ENCODE peak calls at places on chromosomes 4 and X, in seven cellular contexts. One of them, this sample, is unnamed.

GRCh38 chr4:13938299-13938698 is 310.8 kb upstream of the BOD1L1 start:
- DNase-seq in GM12891: no peak
- DNase-seq in thyroid gland: no peak
- DNase-seq in stimulated activated CD8-positive, alpha-beta memory T cell treated with anti-CD3 and anti-CD28 coated beads, Interleukin-4, amount 100 ng/mL, for 48 hours: no peak
- DNase-seq in Caki2: no peak
- DNase-seq in activated naive CD4-positive, alpha-beta T cell treated with anti-CD3 and anti-CD28 coated beads, Interleukin-2, amount 10 ng/mL, durations not matched to agents 7 days and 5 days: no peak
- DNase-seq in amniotic stem cell: no peak
- DNase-seq in this sample: no peak

GRCh38 chr4:47238697-47239096 is 207.3 kb downstream of the GABRB1 start:
- DNase-seq in amniotic stem cell: peak; percentile 28
- DNase-seq in activated naive CD4-positive, alpha-beta T cell treated with anti-CD3 and anti-CD28 coated beads, Interleukin-2, amount 10 ng/mL, durations not matched to agents 7 days and 5 days: no peak
- DNase-seq in GM12891: no peak
- DNase-seq in Caki2: no peak
- DNase-seq in stimulated activated CD8-positive, alpha-beta memory T cell treated with anti-CD3 and anti-CD28 coated beads, Interleukin-4, amount 100 ng/mL, for 48 hours: no peak
- DNase-seq in thyroid gland: no peak
- DNase-seq in this sample: no peak

GRCh38 chr4:151045907-151046306 is 30.8 kb upstream of the LRBA start:
- DNase-seq in amniotic stem cell: no peak
- DNase-seq in GM12891: no peak
- DNase-seq in activated naive CD4-positive, alpha-beta T cell treated with anti-CD3 and anti-CD28 coated beads, Interleukin-2, amount 10 ng/mL, durations not matched to agents 7 days and 5 days: no peak
- DNase-seq in Caki2: no peak
- DNase-seq in stimulated activated CD8-positive, alpha-beta memory T cell treated with anti-CD3 and anti-CD28 coated beads, Interleukin-4, amount 100 ng/mL, for 48 hours: no peak
- DNase-seq in thyroid gland: no peak
- DNase-seq in this sample: no peak

GRCh38 chrX:154439841-154440240 is 2.9 kb downstream of the GDI1 start:
- DNase-seq in GM12891: no peak
- DNase-seq in thyroid gland: no peak
- DNase-seq in activated naive CD4-positive, alpha-beta T cell treated with anti-CD3 and anti-CD28 coated beads, Interleukin-2, amount 10 ng/mL, durations not matched to agents 7 days and 5 days: no peak
- DNase-seq in stimulated activated CD8-positive, alpha-beta memory T cell treated with anti-CD3 and anti-CD28 coated beads, Interleukin-4, amount 100 ng/mL, for 48 hours: no peak
- DNase-seq in amniotic stem cell: no peak
- DNase-seq in Caki2: no peak
- DNase-seq in this sample: no peak

GRCh38 chr4:149961876-149962597 is 116.2 kb upstream of the DCLK2 start:
- DNase-seq in Caki2: peak; percentile 54
- DNase-seq in amniotic stem cell: peak; percentile 6
- DNase-seq in thyroid gland: no peak
- DNase-seq in stimulated activated CD8-positive, alpha-beta memory T cell treated with anti-CD3 and anti-CD28 coated beads, Interleukin-4, amount 100 ng/mL, for 48 hours: no peak
- DNase-seq in GM12891: no peak
- DNase-seq in activated naive CD4-positive, alpha-beta T cell treated with anti-CD3 and anti-CD28 coated beads, Interleukin-2, amount 10 ng/mL, durations not matched to agents 7 days and 5 days: no peak
- DNase-seq in this sample: no peak

GRCh38 chrX:34521563-34521962 is 135.5 kb downstream of the TMEM47 start:
- DNase-seq in thyroid gland: no peak
- DNase-seq in amniotic stem cell: no peak
- DNase-seq in activated naive CD4-positive, alpha-beta T cell treated with anti-CD3 and anti-CD28 coated beads, Interleukin-2, amount 10 ng/mL, durations not matched to agents 7 days and 5 days: no peak
- DNase-seq in Caki2: peak; percentile 0
- DNase-seq in GM12891: no peak
- DNase-seq in stimulated activated CD8-positive, alpha-beta memory T cell treated with anti-CD3 and anti-CD28 coated beads, Interleukin-4, amount 100 ng/mL, for 48 hours: no peak
- DNase-seq in this sample: no peak

GRCh38 chrX:9856596-9856995 is 70.4 kb downstream of the SHROOM2 start:
- DNase-seq in thyroid gland: no peak
- DNase-seq in stimulated activated CD8-positive, alpha-beta memory T cell treated with anti-CD3 and anti-CD28 coated beads, Interleukin-4, amount 100 ng/mL, for 48 hours: no peak
- DNase-seq in Caki2: no peak
- DNase-seq in activated naive CD4-positive, alpha-beta T cell treated with anti-CD3 and anti-CD28 coated beads, Interleukin-2, amount 10 ng/mL, durations not matched to agents 7 days and 5 days: no peak
- DNase-seq in amniotic stem cell: no peak
- DNase-seq in GM12891: no peak
- DNase-seq in this sample: no peak

GRCh38 chr4:162959056-162959455 is 207.6 kb downstream of the NAF1 start:
- DNase-seq in thyroid gland: no peak
- DNase-seq in GM12891: no peak
- DNase-seq in activated naive CD4-positive, alpha-beta T cell treated with anti-CD3 and anti-CD28 coated beads, Interleukin-2, amount 10 ng/mL, durations not matched to agents 7 days and 5 days: no peak
- DNase-seq in stimulated activated CD8-positive, alpha-beta memory T cell treated with anti-CD3 and anti-CD28 coated beads, Interleukin-4, amount 100 ng/mL, for 48 hours: no peak
- DNase-seq in Caki2: peak; percentile 16
- DNase-seq in amniotic stem cell: no peak
- DNase-seq in this sample: no peak

GRCh38 chr4:139367421-139368090 is 65.3 kb upstream of the NDUFC1 start:
- DNase-seq in stimulated activated CD8-positive, alpha-beta memory T cell treated with anti-CD3 and anti-CD28 coated beads, Interleukin-4, amount 100 ng/mL, for 48 hours: no peak
- DNase-seq in Caki2: no peak
- DNase-seq in amniotic stem cell: no peak
- DNase-seq in thyroid gland: no peak
- DNase-seq in GM12891: no peak
- DNase-seq in activated naive CD4-positive, alpha-beta T cell treated with anti-CD3 and anti-CD28 coated beads, Interleukin-2, amount 10 ng/mL, durations not matched to agents 7 days and 5 days: no peak
- DNase-seq in this sample: no peak

GRCh38 chr4:113738251-113738650 is 23.3 kb downstream of the CAMK2D start:
- DNase-seq in activated naive CD4-positive, alpha-beta T cell treated with anti-CD3 and anti-CD28 coated beads, Interleukin-2, amount 10 ng/mL, durations not matched to agents 7 days and 5 days: no peak
- DNase-seq in thyroid gland: no peak
- DNase-seq in amniotic stem cell: no peak
- DNase-seq in Caki2: no peak
- DNase-seq in GM12891: no peak
- DNase-seq in stimulated activated CD8-positive, alpha-beta memory T cell treated with anti-CD3 and anti-CD28 coated beads, Interleukin-4, amount 100 ng/mL, for 48 hours: no peak
- DNase-seq in this sample: no peak

GRCh38 chr4:153481474-153481873 is 15.3 kb downstream of the TMEM131L start:
- DNase-seq in amniotic stem cell: no peak
- DNase-seq in Caki2: no peak
- DNase-seq in activated naive CD4-positive, alpha-beta T cell treated with anti-CD3 and anti-CD28 coated beads, Interleukin-2, amount 10 ng/mL, durations not matched to agents 7 days and 5 days: no peak
- DNase-seq in thyroid gland: no peak
- DNase-seq in stimulated activated CD8-positive, alpha-beta memory T cell treated with anti-CD3 and anti-CD28 coated beads, Interleukin-4, amount 100 ng/mL, for 48 hours: no peak
- DNase-seq in GM12891: no peak
- DNase-seq in this sample: no peak

GRCh38 chrX:56232221-56233082 is at the start of gene KLF8:
- DNase-seq in Caki2: peak; percentile 42
- DNase-seq in stimulated activated CD8-positive, alpha-beta memory T cell treated with anti-CD3 and anti-CD28 coated beads, Interleukin-4, amount 100 ng/mL, for 48 hours: peak; percentile 48
- DNase-seq in thyroid gland: peak; percentile 57
- DNase-seq in activated naive CD4-positive, alpha-beta T cell treated with anti-CD3 and anti-CD28 coated beads, Interleukin-2, amount 10 ng/mL, durations not matched to agents 7 days and 5 days: peak; percentile 61
- DNase-seq in GM12891: no peak
- DNase-seq in amniotic stem cell: no peak
- DNase-seq in this sample: peak; percentile 52

GRCh38 chr4:82905205-82905604 is 4.7 kb downstream of the THAP9 start:
- DNase-seq in stimulated activated CD8-positive, alpha-beta memory T cell treated with anti-CD3 and anti-CD28 coated beads, Interleukin-4, amount 100 ng/mL, for 48 hours: no peak
- DNase-seq in GM12891: peak; percentile 26
- DNase-seq in Caki2: no peak
- DNase-seq in amniotic stem cell: no peak
- DNase-seq in thyroid gland: no peak
- DNase-seq in activated naive CD4-positive, alpha-beta T cell treated with anti-CD3 and anti-CD28 coated beads, Interleukin-2, amount 10 ng/mL, durations not matched to agents 7 days and 5 days: peak; percentile 58
- DNase-seq in this sample: peak; percentile 81

GRCh38 chrX:134694935-134695334 is 36.7 kb upstream of the PLAC1 start:
- DNase-seq in activated naive CD4-positive, alpha-beta T cell treated with anti-CD3 and anti-CD28 coated beads, Interleukin-2, amount 10 ng/mL, durations not matched to agents 7 days and 5 days: no peak
- DNase-seq in GM12891: no peak
- DNase-seq in thyroid gland: no peak
- DNase-seq in stimulated activated CD8-positive, alpha-beta memory T cell treated with anti-CD3 and anti-CD28 coated beads, Interleukin-4, amount 100 ng/mL, for 48 hours: no peak
- DNase-seq in Caki2: no peak
- DNase-seq in amniotic stem cell: no peak
- DNase-seq in this sample: no peak

GRCh38 chrX:131068945-131069719 is 11.0 kb downstream of the ARHGAP36 start:
- DNase-seq in activated naive CD4-positive, alpha-beta T cell treated with anti-CD3 and anti-CD28 coated beads, Interleukin-2, amount 10 ng/mL, durations not matched to agents 7 days and 5 days: no peak
- DNase-seq in stimulated activated CD8-positive, alpha-beta memory T cell treated with anti-CD3 and anti-CD28 coated beads, Interleukin-4, amount 100 ng/mL, for 48 hours: peak; percentile 49
- DNase-seq in GM12891: peak; percentile 20
- DNase-seq in Caki2: no peak
- DNase-seq in amniotic stem cell: no peak
- DNase-seq in thyroid gland: peak; percentile 35
- DNase-seq in this sample: no peak

GRCh38 chr4:2397596-2398379 is 20.7 kb downstream of the ZFYVE28 start:
- DNase-seq in amniotic stem cell: no peak
- DNase-seq in Caki2: no peak
- DNase-seq in thyroid gland: no peak
- DNase-seq in activated naive CD4-positive, alpha-beta T cell treated with anti-CD3 and anti-CD28 coated beads, Interleukin-2, amount 10 ng/mL, durations not matched to agents 7 days and 5 days: no peak
- DNase-seq in GM12891: no peak
- DNase-seq in stimulated activated CD8-positive, alpha-beta memory T cell treated with anti-CD3 and anti-CD28 coated beads, Interleukin-4, amount 100 ng/mL, for 48 hours: no peak
- DNase-seq in this sample: no peak

GRCh38 chr4:34158883-34159282 is 2085.4 kb downstream of the ARAP2 start:
- DNase-seq in GM12891: no peak
- DNase-seq in Caki2: no peak
- DNase-seq in stimulated activated CD8-positive, alpha-beta memory T cell treated with anti-CD3 and anti-CD28 coated beads, Interleukin-4, amount 100 ng/mL, for 48 hours: no peak
- DNase-seq in thyroid gland: no peak
- DNase-seq in amniotic stem cell: no peak
- DNase-seq in activated naive CD4-positive, alpha-beta T cell treated with anti-CD3 and anti-CD28 coated beads, Interleukin-2, amount 10 ng/mL, durations not matched to agents 7 days and 5 days: no peak
- DNase-seq in this sample: no peak

GRCh38 chr4:129822708-129823504 is 727.0 kb downstream of the C4orf33 start:
- DNase-seq in Caki2: no peak
- DNase-seq in stimulated activated CD8-positive, alpha-beta memory T cell treated with anti-CD3 and anti-CD28 coated beads, Interleukin-4, amount 100 ng/mL, for 48 hours: no peak
- DNase-seq in thyroid gland: peak; percentile 1
- DNase-seq in activated naive CD4-positive, alpha-beta T cell treated with anti-CD3 and anti-CD28 coated beads, Interleukin-2, amount 10 ng/mL, durations not matched to agents 7 days and 5 days: no peak
- DNase-seq in GM12891: no peak
- DNase-seq in amniotic stem cell: no peak
- DNase-seq in this sample: no peak

GRCh38 chrX:63686878-63687714 is 97.9 kb downstream of the ARHGEF9 start:
- DNase-seq in stimulated activated CD8-positive, alpha-beta memory T cell treated with anti-CD3 and anti-CD28 coated beads, Interleukin-4, amount 100 ng/mL, for 48 hours: peak; percentile 20
- DNase-seq in activated naive CD4-positive, alpha-beta T cell treated with anti-CD3 and anti-CD28 coated beads, Interleukin-2, amount 10 ng/mL, durations not matched to agents 7 days and 5 days: peak; percentile 25
- DNase-seq in Caki2: peak; percentile 1
- DNase-seq in GM12891: no peak
- DNase-seq in amniotic stem cell: peak; percentile 0
- DNase-seq in thyroid gland: no peak
- DNase-seq in this sample: no peak

GRCh38 chr4:80362578-80363181 is 27.1 kb downstream of the CFAP299 start:
- DNase-seq in amniotic stem cell: peak; percentile 9
- DNase-seq in activated naive CD4-positive, alpha-beta T cell treated with anti-CD3 and anti-CD28 coated beads, Interleukin-2, amount 10 ng/mL, durations not matched to agents 7 days and 5 days: peak; percentile 71
- DNase-seq in GM12891: peak; percentile 30
- DNase-seq in Caki2: peak; percentile 27
- DNase-seq in thyroid gland: peak; percentile 15
- DNase-seq in stimulated activated CD8-positive, alpha-beta memory T cell treated with anti-CD3 and anti-CD28 coated beads, Interleukin-4, amount 100 ng/mL, for 48 hours: peak; percentile 54
- DNase-seq in this sample: peak; percentile 67

GRCh38 chrX:124736553-124737240 is 390.3 kb downstream of the SH2D1A start:
- DNase-seq in activated naive CD4-positive, alpha-beta T cell treated with anti-CD3 and anti-CD28 coated beads, Interleukin-2, amount 10 ng/mL, durations not matched to agents 7 days and 5 days: peak; percentile 81
- DNase-seq in Caki2: no peak
- DNase-seq in amniotic stem cell: no peak
- DNase-seq in GM12891: no peak
- DNase-seq in thyroid gland: no peak
- DNase-seq in stimulated activated CD8-positive, alpha-beta memory T cell treated with anti-CD3 and anti-CD28 coated beads, Interleukin-4, amount 100 ng/mL, for 48 hours: peak; percentile 36
- DNase-seq in this sample: peak; percentile 50

GRCh38 chr4:163693776-163694175 is 199.3 kb downstream of the TMA16 start:
- DNase-seq in GM12891: no peak
- DNase-seq in thyroid gland: no peak
- DNase-seq in amniotic stem cell: no peak
- DNase-seq in stimulated activated CD8-positive, alpha-beta memory T cell treated with anti-CD3 and anti-CD28 coated beads, Interleukin-4, amount 100 ng/mL, for 48 hours: no peak
- DNase-seq in Caki2: peak; percentile 13
- DNase-seq in activated naive CD4-positive, alpha-beta T cell treated with anti-CD3 and anti-CD28 coated beads, Interleukin-2, amount 10 ng/mL, durations not matched to agents 7 days and 5 days: no peak
- DNase-seq in this sample: no peak

GRCh38 chrX:16785247-16786138 is 773 bp upstream of the TXLNG start:
- DNase-seq in stimulated activated CD8-positive, alpha-beta memory T cell treated with anti-CD3 and anti-CD28 coated beads, Interleukin-4, amount 100 ng/mL, for 48 hours: peak; percentile 31
- DNase-seq in GM12891: no peak
- DNase-seq in Caki2: no peak
- DNase-seq in thyroid gland: peak; percentile 20
- DNase-seq in activated naive CD4-positive, alpha-beta T cell treated with anti-CD3 and anti-CD28 coated beads, Interleukin-2, amount 10 ng/mL, durations not matched to agents 7 days and 5 days: peak; percentile 21
- DNase-seq in amniotic stem cell: no peak
- DNase-seq in this sample: no peak